ENCODE peak calls at places on chromosome 15, in six cellular contexts. G is SIG-M5; F is AG08396; V is ELR; C is NCI-H510A; X is effector memory CD4-positive, alpha-beta T cell. M is an unnamed sample.
A peak's percentile ranks its signal among the peaks of the same experiment; 100 is the strongest.

GRCh38 chr15:94984886-94985285 is 753.5 kb downstream of the MCTP2 start:
- DNase-seq in G (no peak), F (no peak), V (no peak), C (no peak), X (no peak), M (no peak)

GRCh38 chr15:37102315-37103021 is 2.1 kb upstream of the MEIS2 start:
- DNase-seq in G (no peak), F (peak; percentile 32), V (peak; percentile 37), C (no peak), X (no peak), M (no peak)

GRCh38 chr15:77409259-77410156 is 10.4 kb downstream of the PEAK1 start:
- DNase-seq in G (no peak), F (no peak), V (peak; percentile 3), C (no peak), X (no peak), M (no peak)

GRCh38 chr15:90075420-90076289 is 26.6 kb downstream of the IDH2 start:
- DNase-seq in G (no peak), F (no peak), V (no peak), C (no peak), X (no peak), M (no peak)

GRCh38 chr15:56102401-56102800 is 109.0 kb upstream of the NEDD4 start:
- DNase-seq in G (no peak), F (no peak), V (no peak), C (no peak), X (no peak), M (no peak)

GRCh38 chr15:61556037-61556648 is 327.0 kb upstream of the RORA start:
- DNase-seq in G (no peak), F (no peak), V (peak; percentile 70), C (no peak), X (no peak), M (no peak)

GRCh38 chr15:65906396-65906795 is 37.1 kb downstream of the RAB11A start:
- DNase-seq in G (no peak), F (peak; percentile 2), V (no peak), C (no peak), X (no peak), M (no peak)

GRCh38 chr15:98720577-98720976 is 72.2 kb downstream of the IGF1R start:
- DNase-seq in G (no peak), F (no peak), V (no peak), C (no peak), X (no peak), M (no peak)

GRCh38 chr15:43274136-43274535 is 7.4 kb upstream of the TGM5 start:
- DNase-seq in G (no peak), F (no peak), V (peak; percentile 44), C (no peak), X (no peak), M (no peak)

GRCh38 chr15:33045066-33045810 is 149.3 kb downstream of the FMN1 start:
- DNase-seq in G (no peak), F (no peak), V (no peak), C (no peak), X (no peak), M (no peak)

GRCh38 chr15:92429378-92430066 is 35.8 kb downstream of the ST8SIA2 start:
- DNase-seq in G (no peak), F (peak; percentile 51), V (peak; percentile 15), C (no peak), X (no peak), M (no peak)